ENCODE peak calls at places on chromosomes 13 and 19, in six cellular contexts. One of them, this sample, is unnamed.

GRCh38 chr19:34155686-34156085 is 16.6 kb upstream of the LSM14A start:
- DNase-seq in cardiac muscle cell: no peak
- DNase-seq in body of pancreas: no peak
- DNase-seq in tibial artery: no peak
- DNase-seq in mucosa of descending colon: no peak
- DNase-seq in astrocyte: peak; percentile 36
- DNase-seq in this sample: no peak

GRCh38 chr13:95492044-95492801 is 60.3 kb upstream of the CLDN10 start:
- DNase-seq in cardiac muscle cell: no peak
- DNase-seq in body of pancreas: no peak
- DNase-seq in tibial artery: no peak
- DNase-seq in mucosa of descending colon: peak; percentile 88
- DNase-seq in astrocyte: no peak
- DNase-seq in this sample: no peak

GRCh38 chr13:51556740-51557139 is 27.5 kb upstream of the WDFY2 start:
- DNase-seq in cardiac muscle cell: no peak
- DNase-seq in body of pancreas: no peak
- DNase-seq in tibial artery: no peak
- DNase-seq in mucosa of descending colon: no peak
- DNase-seq in astrocyte: no peak
- DNase-seq in this sample: no peak

GRCh38 chr13:105804561-105805190 is 730.8 kb downstream of the EFNB2 start:
- DNase-seq in cardiac muscle cell: peak; percentile 61
- DNase-seq in body of pancreas: no peak
- DNase-seq in tibial artery: no peak
- DNase-seq in mucosa of descending colon: no peak
- DNase-seq in astrocyte: peak; percentile 76
- DNase-seq in this sample: no peak

GRCh38 chr13:94079876-94080275 is 399.6 kb downstream of the DCT start:
- DNase-seq in cardiac muscle cell: peak; percentile 59
- DNase-seq in body of pancreas: no peak
- DNase-seq in tibial artery: no peak
- DNase-seq in mucosa of descending colon: no peak
- DNase-seq in astrocyte: peak; percentile 51
- DNase-seq in this sample: no peak

GRCh38 chr13:48839171-48839570 is 136.5 kb upstream of the FNDC3A start:
- DNase-seq in cardiac muscle cell: no peak
- DNase-seq in body of pancreas: no peak
- DNase-seq in tibial artery: no peak
- DNase-seq in mucosa of descending colon: no peak
- DNase-seq in astrocyte: no peak
- DNase-seq in this sample: no peak

GRCh38 chr13:51249254-51249653 is 27.1 kb downstream of the FAM124A start:
- DNase-seq in cardiac muscle cell: no peak
- DNase-seq in body of pancreas: no peak
- DNase-seq in tibial artery: no peak
- DNase-seq in mucosa of descending colon: no peak
- DNase-seq in astrocyte: peak; percentile 27
- DNase-seq in this sample: no peak

GRCh38 chr19:6023085-6023682 is 45.2 kb upstream of the RANBP3 start:
- DNase-seq in cardiac muscle cell: peak; percentile 57
- DNase-seq in body of pancreas: no peak
- DNase-seq in tibial artery: no peak
- DNase-seq in mucosa of descending colon: peak; percentile 24
- DNase-seq in astrocyte: peak; percentile 31
- DNase-seq in this sample: no peak

GRCh38 chr13:91516799-91517198 is 118.4 kb downstream of the GPC5 start:
- DNase-seq in cardiac muscle cell: no peak
- DNase-seq in body of pancreas: no peak
- DNase-seq in tibial artery: no peak
- DNase-seq in mucosa of descending colon: no peak
- DNase-seq in astrocyte: no peak
- DNase-seq in this sample: no peak

GRCh38 chr19:18008814-18009213 is 844 bp downstream of the ARRDC2 start:
- DNase-seq in cardiac muscle cell: no peak
- DNase-seq in body of pancreas: no peak
- DNase-seq in tibial artery: peak; percentile 65
- DNase-seq in mucosa of descending colon: no peak
- DNase-seq in astrocyte: no peak
- DNase-seq in this sample: no peak

GRCh38 chr19:18006895-18007604 is 920 bp upstream of the ARRDC2 start:
- DNase-seq in cardiac muscle cell: peak; percentile 80
- DNase-seq in body of pancreas: peak; percentile 87
- DNase-seq in tibial artery: peak; percentile 91
- DNase-seq in mucosa of descending colon: peak; percentile 87
- DNase-seq in astrocyte: peak; percentile 27
- DNase-seq in this sample: no peak

GRCh38 chr19:18007939-18008673 is at the start of gene ARRDC2:
- DNase-seq in cardiac muscle cell: peak; percentile 95
- DNase-seq in body of pancreas: peak; percentile 94
- DNase-seq in tibial artery: peak; percentile 96
- DNase-seq in mucosa of descending colon: peak; percentile 94
- DNase-seq in astrocyte: peak; percentile 69
- DNase-seq in this sample: no peak

GRCh38 chr19:18009412-18010066 is 1.6 kb downstream of the ARRDC2 start:
- DNase-seq in cardiac muscle cell: no peak
- DNase-seq in body of pancreas: no peak
- DNase-seq in tibial artery: peak; percentile 66
- DNase-seq in mucosa of descending colon: peak; percentile 55
- DNase-seq in astrocyte: peak; percentile 17
- DNase-seq in this sample: no peak

DNA sequence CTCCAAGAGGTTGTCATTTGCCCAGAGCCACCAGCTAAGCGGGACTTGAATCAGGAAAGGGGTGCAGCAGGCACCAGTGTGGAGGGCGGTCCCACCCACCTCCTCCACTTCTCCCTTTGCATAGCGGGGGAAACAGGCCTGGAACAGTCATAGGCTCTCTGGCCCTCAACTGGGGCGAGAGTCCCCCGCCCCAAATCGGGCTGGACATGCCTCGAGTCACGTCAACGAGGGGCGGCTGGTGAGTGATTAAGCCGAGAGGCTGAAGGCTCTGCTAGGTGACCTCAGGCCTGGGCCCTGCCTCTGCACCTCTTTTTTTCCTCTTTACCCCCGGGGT is 398 bp upstream of the ARRDC2 start:
- DNase-seq in cardiac muscle cell: no peak
- DNase-seq in body of pancreas: no peak
- DNase-seq in tibial artery: no peak
- DNase-seq in mucosa of descending colon: no peak
- DNase-seq in astrocyte: no peak
- DNase-seq in this sample: peak; percentile 87
- H3K4me1 ChIP-seq in cardiac muscle cell: no peaks in the 10 kb centered on the region
- H3K4me1 ChIP-seq in body of pancreas: peaks cover 23% of the 10 kb centered on the region
- H3K4me1 ChIP-seq in tibial artery: peaks cover 39% of the 10 kb centered on the region
- H3K4me1 ChIP-seq in mucosa of descending colon: no peaks in the 10 kb centered on the region
- H3K4me1 ChIP-seq in astrocyte: peaks cover 22% of the 10 kb centered on the region
- H3K4me1 ChIP-seq in this sample: peaks cover 42% of the 10 kb centered on the region

DNA sequence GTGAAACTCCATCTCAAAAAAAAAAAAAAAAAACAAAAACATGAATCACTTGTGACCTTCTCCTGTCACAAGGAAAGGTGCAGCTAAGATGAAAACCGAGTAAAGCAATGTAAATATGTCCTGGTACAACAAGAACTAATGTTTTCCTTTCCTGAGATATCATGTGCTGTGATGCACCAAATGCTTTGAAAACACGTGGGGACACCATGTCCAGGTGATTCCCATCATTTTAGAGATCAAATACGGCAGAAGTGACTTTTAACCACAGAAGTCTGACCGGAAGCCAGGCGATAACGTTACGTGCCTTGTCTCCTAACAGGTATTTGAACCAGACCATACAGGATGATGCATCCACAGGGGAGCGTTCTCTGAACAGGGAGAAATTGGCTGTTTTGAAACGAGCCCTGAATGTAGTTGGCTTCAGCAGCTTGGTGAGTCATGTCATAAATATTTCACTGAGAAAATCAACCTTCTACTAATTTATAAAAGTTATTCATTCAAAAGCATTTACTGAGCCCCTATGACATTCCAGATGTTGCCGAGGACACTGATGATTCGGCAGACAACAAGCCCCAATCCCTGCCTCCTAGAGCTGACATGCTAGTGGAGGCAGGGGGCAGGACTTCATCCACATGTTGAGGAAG is 328.1 kb downstream of the MYO16 start:
- DNase-seq in cardiac muscle cell: peak; percentile 70
- DNase-seq in body of pancreas: no peak
- DNase-seq in tibial artery: no peak
- DNase-seq in mucosa of descending colon: no peak
- DNase-seq in astrocyte: peak; percentile 83
- DNase-seq in this sample: no peak
- TF ChIP-seq CTCF in cardiac muscle cell: no peak
- TF ChIP-seq CTCF in body of pancreas: no peak
- TF ChIP-seq CTCF in tibial artery: no peak
- TF ChIP-seq CTCF in mucosa of descending colon: no peak
- TF ChIP-seq CTCF in astrocyte: no peak
- TF ChIP-seq CTCF in this sample: no peak

DNA sequence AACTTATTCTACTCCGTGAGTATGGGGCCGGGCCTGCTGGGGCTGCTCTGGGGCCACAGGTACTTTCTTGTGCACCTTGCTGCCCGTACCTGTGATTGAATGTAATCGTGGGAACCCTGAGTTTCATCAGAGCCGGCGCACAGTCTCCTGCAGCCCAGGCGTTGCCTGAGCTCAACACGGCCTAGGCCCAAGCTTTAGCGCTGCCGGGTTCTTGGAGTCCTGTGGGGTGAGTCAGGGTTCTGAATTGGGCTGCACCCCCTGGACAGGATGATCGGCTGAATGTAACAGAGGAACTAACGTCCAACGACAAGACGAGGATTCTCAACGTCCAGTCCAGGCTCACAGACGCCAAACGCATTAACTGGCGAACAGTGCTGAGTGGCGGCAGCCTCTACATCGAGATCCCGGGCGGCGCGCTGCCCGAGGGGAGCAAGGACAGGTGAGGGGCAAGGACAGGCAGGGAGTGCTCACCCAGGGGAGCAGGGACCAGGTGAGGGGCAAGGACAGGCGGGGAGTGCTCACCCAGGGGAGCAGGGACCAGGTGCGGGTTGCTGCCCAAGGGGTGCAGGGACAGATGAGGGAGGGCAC is 10.4 kb downstream of the PEAK3 start:
- DNase-seq in cardiac muscle cell: peak; percentile 78
- DNase-seq in body of pancreas: peak; percentile 44
- DNase-seq in tibial artery: no peak
- DNase-seq in mucosa of descending colon: peak; percentile 57
- DNase-seq in astrocyte: peak; percentile 81
- DNase-seq in this sample: no peak
- H3K4me1 ChIP-seq in cardiac muscle cell: peaks cover 6% of the 10 kb centered on the region
- H3K4me1 ChIP-seq in body of pancreas: peaks cover 51% of the 10 kb centered on the region
- H3K4me1 ChIP-seq in tibial artery: peaks cover 60% of the 10 kb centered on the region
- H3K4me1 ChIP-seq in mucosa of descending colon: peaks cover 51% of the 10 kb centered on the region
- H3K4me1 ChIP-seq in astrocyte: peaks cover 28% of the 10 kb centered on the region
- H3K4me1 ChIP-seq in this sample: peaks cover 62% of the 10 kb centered on the region

GRCh38 chr19:45047188-45047797 is 8.4 kb downstream of the CLASRP start:
- DNase-seq in cardiac muscle cell: no peak
- DNase-seq in body of pancreas: no peak
- DNase-seq in tibial artery: no peak
- DNase-seq in mucosa of descending colon: no peak
- DNase-seq in astrocyte: no peak
- DNase-seq in this sample: no peak
- TF ChIP-seq CTCF in cardiac muscle cell: no peak
- TF ChIP-seq CTCF in body of pancreas: no peak
- TF ChIP-seq CTCF in tibial artery: no peak
- TF ChIP-seq CTCF in mucosa of descending colon: no peak
- TF ChIP-seq CTCF in astrocyte: no peak
- TF ChIP-seq CTCF in this sample: no peak

DNA sequence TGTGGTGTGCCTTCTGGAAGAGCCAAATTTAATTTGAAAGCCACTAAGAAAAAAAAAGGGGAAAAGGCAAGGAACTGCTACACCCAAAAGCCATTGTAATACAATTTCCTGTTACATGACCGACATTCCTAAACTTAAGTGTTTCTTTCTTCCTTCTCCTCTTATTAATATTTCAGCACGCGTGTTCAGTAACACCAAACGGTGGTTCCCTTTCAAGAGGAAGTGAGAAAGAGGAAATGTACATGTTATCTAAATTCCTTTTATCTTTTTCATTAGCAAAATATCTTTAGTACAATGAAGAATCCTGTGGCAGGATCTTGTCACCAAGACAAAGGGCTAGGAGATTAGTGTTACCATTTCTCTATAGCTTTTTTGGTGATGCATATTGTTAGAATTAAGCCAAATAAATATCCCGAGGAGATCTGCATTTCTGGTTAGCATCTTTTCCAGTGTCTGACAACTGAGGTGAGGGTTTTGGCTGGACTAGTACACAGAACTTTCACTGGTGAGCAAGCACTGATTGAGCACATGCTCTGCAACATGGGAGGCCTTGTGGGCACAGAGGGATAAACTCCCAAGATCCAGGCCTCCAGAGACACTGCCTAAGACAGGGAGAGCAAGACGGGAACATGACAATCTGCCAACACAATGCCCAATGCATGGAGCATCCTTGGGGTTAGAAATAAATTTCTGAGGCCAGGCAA is 22.1 kb downstream of the LATS2 start:
- DNase-seq in cardiac muscle cell: peak; percentile 30
- DNase-seq in body of pancreas: no peak
- DNase-seq in tibial artery: no peak
- DNase-seq in mucosa of descending colon: no peak
- DNase-seq in astrocyte: no peak
- DNase-seq in this sample: peak; percentile 58
- H3K4me1 ChIP-seq in cardiac muscle cell: peaks cover 11% of the 10 kb centered on the region
- H3K4me1 ChIP-seq in body of pancreas: peaks cover 37% of the 10 kb centered on the region
- H3K4me1 ChIP-seq in tibial artery: peaks cover 40% of the 10 kb centered on the region
- H3K4me1 ChIP-seq in mucosa of descending colon: peaks cover 11% of the 10 kb centered on the region
- H3K4me1 ChIP-seq in astrocyte: peaks cover 25% of the 10 kb centered on the region
- H3K4me1 ChIP-seq in this sample: peaks cover 78% of the 10 kb centered on the region